ENCODE peak calls at places on chromosomes 16 and 17, in nine cellular contexts. Q is B cell, X is fibroblast of mammary gland, H is mucosa of descending colon, P is cardiac fibroblast, O is HFF-Myc, D is colonic mucosa, B is fibroblast of lung, E is AG04449. W is an unnamed sample.

GRCh38 chr16:85112364-85112763 is at the start of gene CIBAR2:
- DNase-seq in D (no peak), X (no peak), P (no peak), H (no peak), E (no peak), O (no peak), B (no peak), Q (no peak), W (no peak)

GRCh38 chr16:21283521-21284289 is 5.6 kb upstream of the CRYM start:
- DNase-seq in P (peak; percentile 36), X (peak; percentile 38), H (peak; percentile 50), Q (no peak), B (peak; percentile 56), E (no peak), O (no peak), D (peak; percentile 66), W (peak; percentile 76)

GRCh38 chr17:17573912-17574311 is 17.6 kb downstream of the PEMT start:
- DNase-seq in Q (no peak), H (no peak), B (no peak), X (peak; percentile 60), P (no peak), D (no peak), O (peak; percentile 67), E (no peak), W (no peak)

GRCh38 chr16:17773698-17774101 is 302.9 kb upstream of the XYLT1 start:
- DNase-seq in E (no peak), P (peak; percentile 8), O (no peak), Q (no peak), X (peak; percentile 83), D (no peak), B (peak; percentile 28), H (no peak), W (no peak)

GRCh38 chr16:22664561-22664997 is 149.4 kb upstream of the HS3ST2 start:
- DNase-seq in P (no peak), B (no peak), X (no peak), E (no peak), O (no peak), H (no peak), D (no peak), Q (no peak), W (no peak)

GRCh38 chr16:85870159-85870558 is 28.8 kb upstream of the IRF8 start:
- DNase-seq in H (no peak), O (no peak), P (no peak), D (peak; percentile 21), E (no peak), Q (no peak), X (no peak), B (no peak), W (no peak)

GRCh38 chr16:6687593-6687992 is 645.1 kb upstream of the RBFOX1 start:
- DNase-seq in E (no peak), X (no peak), O (no peak), Q (no peak), P (no peak), D (no peak), B (no peak), H (no peak), W (no peak)

GRCh38 chr17:49566668-49567071 is 9.0 kb upstream of the NXPH3 start:
- DNase-seq in O (no peak), H (no peak), Q (no peak), E (no peak), X (no peak), B (no peak), D (no peak), P (no peak), W (no peak)

GRCh38 chr16:48949636-48950035 is 332.0 kb downstream of the CBLN1 start:
- DNase-seq in P (no peak), Q (no peak), H (no peak), B (peak; percentile 18), O (no peak), X (no peak), E (no peak), D (no peak), W (no peak)

GRCh38 chr17:7237761-7238417 is 1.4 kb downstream of the PHF23 start:
- DNase-seq in D (peak; percentile 95), X (peak; percentile 56), B (peak; percentile 69), E (no peak), H (peak; percentile 92), P (peak; percentile 71), O (no peak), Q (peak; percentile 80), W (peak; percentile 65)

GRCh38 chr16:2163211-2163881 is 7.8 kb downstream of the TRAF7 start:
- DNase-seq in D (peak; percentile 91), Q (no peak), O (no peak), E (no peak), P (no peak), B (no peak), X (no peak), H (peak; percentile 77), W (no peak)

GRCh38 chr16:63581560-63581959 is 1540.3 kb downstream of the CDH11 start:
- DNase-seq in E (no peak), H (no peak), Q (no peak), O (no peak), P (peak; percentile 25), B (no peak), X (no peak), D (no peak), W (no peak)

GRCh38 chr17:57833597-57833939 is 16.3 kb downstream of the MRPS23 start:
- DNase-seq in D (no peak), H (no peak), E (no peak), B (no peak), P (no peak), O (no peak), Q (no peak), X (no peak), W (no peak)
- TF ChIP-seq CTCF in D (peak; percentile 19), H (no peak), E (no peak), B (no peak), P (no peak), O (no peak), Q (peak; percentile 64), X (no peak), W (peak; percentile 19)

GRCh38 chr16:65681406-65681805 is 559.5 kb upstream of the CDH11 start:
- DNase-seq in B (no peak), H (no peak), P (no peak), X (peak; percentile 37), O (no peak), Q (no peak), E (no peak), D (no peak), W (no peak)
- TF ChIP-seq CTCF in B (no peak), H (no peak), P (no peak), X (no peak), O (no peak), Q (no peak), E (no peak), D (no peak), W (no peak)

DNA sequence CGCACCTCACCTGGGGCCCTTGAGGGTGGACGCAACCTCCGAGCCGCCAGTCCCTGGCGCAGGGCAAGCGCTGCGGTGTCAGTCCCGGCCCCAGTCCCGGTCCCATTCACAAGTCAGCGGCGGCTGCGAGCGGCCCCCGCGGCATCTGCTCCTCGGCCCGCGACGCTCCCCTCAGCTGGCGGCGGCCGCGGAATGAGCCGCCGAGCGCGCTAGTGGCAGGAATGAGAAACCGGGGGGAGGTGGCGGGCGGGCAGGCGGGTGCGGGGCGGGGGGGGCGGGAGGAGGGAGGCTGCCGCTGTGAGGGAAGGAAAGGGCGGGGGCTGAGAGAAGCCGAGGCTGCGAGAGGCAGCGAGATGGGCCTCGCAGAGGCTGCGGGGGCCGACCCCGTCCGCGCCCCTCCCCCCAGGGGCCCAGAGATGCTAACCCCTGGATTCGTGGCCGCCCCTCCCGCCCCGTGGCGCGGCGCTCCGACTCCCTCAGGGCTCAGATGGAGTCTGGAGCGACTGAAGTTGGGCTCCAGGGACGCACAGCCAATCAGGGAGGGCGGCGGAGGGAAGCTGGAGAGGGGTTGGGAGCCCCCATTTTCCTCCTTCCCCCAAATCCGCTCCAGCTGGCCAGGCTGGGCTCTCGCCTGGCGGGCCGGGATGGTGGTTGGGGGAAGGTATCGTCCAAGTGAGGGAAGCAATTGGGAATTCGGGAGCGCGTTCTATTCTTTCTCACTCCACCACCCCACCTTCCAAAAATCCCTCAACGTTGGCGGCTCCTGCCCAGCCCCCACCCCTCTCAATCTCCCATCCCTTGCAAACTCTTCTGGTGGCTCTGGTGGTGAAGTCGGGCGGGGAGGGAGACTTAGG is at the start of gene CDH11:
- DNase-seq in Q (no peak), P (peak; percentile 76), E (no peak), O (no peak), H (no peak), D (peak; percentile 37), B (peak; percentile 86), X (peak; percentile 76), W (peak; percentile 62)
- TF ChIP-seq CTCF in Q (no peak), P (peak; percentile 26), E (peak; percentile 64), O (peak; percentile 13), H (no peak), D (no peak), B (no peak), X (no peak), W (no peak)

GRCh38 chr17:21013983-21014382 is 28.8 kb downstream of the USP22 start:
- DNase-seq in E (no peak), B (no peak), D (no peak), Q (no peak), X (no peak), H (no peak), P (no peak), O (no peak), W (no peak)

GRCh38 chr17:21015564-21015963 is 27.2 kb downstream of the USP22 start:
- DNase-seq in P (no peak), Q (no peak), D (no peak), H (no peak), X (no peak), B (no peak), E (no peak), O (no peak), W (no peak)

GRCh38 chr17:21010705-21011596 is 31.9 kb downstream of the USP22 start:
- DNase-seq in Q (no peak), X (no peak), P (no peak), O (no peak), E (no peak), B (no peak), D (no peak), H (no peak), W (no peak)

GRCh38 chr17:21014498-21014897 is 28.3 kb downstream of the USP22 start:
- DNase-seq in D (no peak), H (no peak), X (no peak), P (no peak), E (no peak), O (no peak), B (no peak), Q (no peak), W (no peak)

GRCh38 chr17:21012736-21013135 is 30.1 kb downstream of the USP22 start:
- DNase-seq in O (no peak), H (no peak), Q (no peak), X (no peak), E (no peak), D (no peak), B (no peak), P (no peak), W (no peak)
- TF ChIP-seq CTCF in O (no peak), H (no peak), Q (no peak), X (no peak), E (no peak), D (no peak), B (no peak), P (no peak), W (no peak)

GRCh38 chr16:67264277-67264676 is 15.1 kb upstream of the PLEKHG4 start:
- DNase-seq in H (no peak), E (no peak), D (no peak), P (no peak), X (no peak), Q (no peak), O (no peak), B (no peak), W (no peak)
- TF ChIP-seq CTCF in H (no peak), E (no peak), D (no peak), P (peak; percentile 4), X (no peak), Q (no peak), O (peak; percentile 28), B (peak; percentile 17), W (no peak)

GRCh38 chr16:90022209-90023077 is 3.2 kb upstream of the DBNDD1 start:
- DNase-seq in X (peak; percentile 82), P (peak; percentile 89), H (peak; percentile 94), B (peak; percentile 88), O (peak; percentile 53), D (peak; percentile 95), E (no peak), Q (peak; percentile 73), W (peak; percentile 96)
- TF ChIP-seq CTCF in X (no peak), P (no peak), H (no peak), B (no peak), O (no peak), D (no peak), E (no peak), Q (no peak), W (no peak)

W was measured in endothelial cell.